ENCODE peak calls at places on chromosomes 1 and 21, in ten cellular contexts. Y is NCI-H1105; W is EL; J is activated CD4-positive, alpha-beta memory T cell treated with anti-CD3 and anti-CD28 coated beads, Interleukin-2, amount 10 ng/mL, durations not matched to agents 7 days and 5 days; C is effector CD4-positive, alpha-beta T cell; V is M059J; F is amygdala; Z is GM20000; O is endothelial cell; T is fibroblast of the conjunctiva. K is an unnamed sample.

GRCh38 chr1:227774051-227774720 is 39.0 kb downstream of the SNAP47 start:
- DNase-seq in O (no peak), J (peak), T (no peak), C (no peak), W (no peak), Y (no peak), Z (no peak), V (no peak), F (no peak), K (no peak)

GRCh38 chr1:182450087-182450486 is at the start of gene RGSL1:
- DNase-seq in V (no peak), C (no peak), F (no peak), J (no peak), Z (no peak), O (no peak), Y (no peak), T (no peak), W (no peak), K (no peak)

GRCh38 chr1:79469121-79469520 is 462.6 kb upstream of the ADGRL4 start:
- DNase-seq in V (peak), T (no peak), W (no peak), Z (no peak), O (no peak), F (no peak), Y (no peak), C (no peak), J (no peak), K (no peak)

GRCh38 chr21:38277501-38278111 is 20.8 kb downstream of the KCNJ15 start:
- DNase-seq in T (peak), O (no peak), Z (no peak), V (peak), Y (no peak), W (peak), C (no peak), F (no peak), J (no peak), K (no peak)

GRCh38 chr1:77438239-77438913 is 156.6 kb downstream of the AK5 start:
- DNase-seq in Z (no peak), W (peak), J (no peak), C (no peak), V (peak), F (no peak), T (peak), Y (no peak), O (no peak), K (no peak)

GRCh38 chr1:168229893-168230292 is 4.1 kb downstream of the SFT2D2 start:
- DNase-seq in Y (no peak), Z (no peak), W (no peak), C (no peak), J (no peak), T (no peak), V (no peak), O (no peak), F (no peak), K (no peak)

GRCh38 chr21:43972850-43973633 is 39.1 kb upstream of the TRAPPC10 start:
- DNase-seq in O (no peak), C (no peak), J (no peak), F (no peak), Y (no peak), Z (no peak), V (no peak), T (no peak), W (no peak), K (no peak)

GRCh38 chr1:179925906-179926305 is 28.7 kb upstream of the CEP350 start:
- DNase-seq in F (no peak), C (no peak), J (no peak), Z (no peak), T (no peak), W (no peak), O (no peak), Y (no peak), V (no peak), K (no peak)

GRCh38 chr1:208868554-208868953 is 624.4 kb upstream of the PLXNA2 start:
- DNase-seq in F (no peak), C (no peak), O (no peak), T (no peak), Y (no peak), V (peak), W (peak), J (no peak), Z (no peak), K (no peak)

GRCh38 chr1:229271448-229272120 is 673 bp downstream of the RAB4A start:
- DNase-seq in O (no peak), W (peak), F (no peak), Y (no peak), C (peak), Z (no peak), J (peak), V (peak), T (no peak), K (no peak)

GRCh38 chr1:189939967-189940366 is 537.7 kb downstream of the BRINP3 start:
- DNase-seq in V (peak), O (no peak), Z (no peak), F (no peak), Y (no peak), W (peak), J (no peak), C (no peak), T (peak), K (no peak)

GRCh38 chr1:53326598-53327182 is 1.2 kb downstream of the LRP8 start:
- DNase-seq in Y (peak), T (no peak), C (no peak), Z (peak), J (no peak), F (no peak), O (peak), W (no peak), V (peak), K (peak)

GRCh38 chr1:211501671-211502413 is 9.9 kb upstream of the RD3 start:
- DNase-seq in Z (no peak), T (no peak), Y (no peak), F (no peak), C (no peak), W (no peak), V (no peak), O (no peak), J (no peak), K (no peak)

GRCh38 chr21:33036430-33037162 is 10.9 kb downstream of the OLIG2 start:
- DNase-seq in O (no peak), Z (peak), C (no peak), Y (no peak), F (no peak), T (no peak), W (peak), V (peak), J (peak), K (no peak)

GRCh38 chr1:91844862-91845528 is 41.0 kb downstream of the TGFBR3 start:
- DNase-seq in F (no peak), J (no peak), V (peak), W (peak), Y (no peak), T (peak), O (no peak), C (no peak), Z (no peak), K (no peak)

GRCh38 chr1:213094446-213094845 is 43.4 kb downstream of the RPS6KC1 start:
- DNase-seq in F (no peak), T (no peak), Y (no peak), W (no peak), O (no peak), V (no peak), C (no peak), Z (no peak), J (no peak), K (no peak)

GRCh38 chr1:5938068-5938740 is 54.0 kb downstream of the NPHP4 start:
- DNase-seq in J (no peak), C (no peak), W (peak), T (no peak), Z (no peak), F (no peak), Y (no peak), V (peak), O (no peak), K (no peak)

GRCh38 chr1:46302091-46303037 is 1.1 kb downstream of the LRRC41 start:
- DNase-seq in O (peak), V (peak), T (no peak), Z (peak), W (no peak), C (peak), F (peak), J (peak), Y (peak), K (peak)

GRCh38 chr1:23779826-23780371 is 1.7 kb downstream of the PITHD1 start:
- DNase-seq in C (no peak), V (peak), F (no peak), T (no peak), W (peak), O (no peak), Z (no peak), J (no peak), Y (no peak), K (no peak)

GRCh38 chr1:8133657-8134430 is 107.7 kb upstream of the ERRFI1 start:
- DNase-seq in Y (no peak), O (no peak), F (no peak), J (no peak), Z (no peak), V (peak), C (no peak), T (peak), W (peak), K (no peak)

GRCh38 chr1:28602536-28603439 is 10.7 kb downstream of the RAB42 start:
- DNase-seq in T (peak), J (peak), V (peak), Y (peak), Z (peak), C (peak), O (peak), W (peak), F (peak), K (peak)

GRCh38 chr1:230230273-230230672 is 163.2 kb downstream of the GALNT2 start:
- DNase-seq in Y (no peak), Z (no peak), O (no peak), V (no peak), W (no peak), T (no peak), J (no peak), F (no peak), C (no peak), K (no peak)

GRCh38 chr1:196115641-196116040 is 492.6 kb downstream of the KCNT2 start:
- DNase-seq in F (no peak), J (no peak), W (peak), C (no peak), Y (no peak), Z (no peak), T (peak), V (peak), O (no peak), K (peak)

GRCh38 chr21:44990921-44991320 is 51.1 kb downstream of the SLX9 start:
- DNase-seq in W (no peak), Z (no peak), Y (no peak), O (no peak), C (no peak), V (no peak), J (no peak), T (no peak), F (no peak), K (no peak)

GRCh38 chr1:29122987-29123870 is 474 bp downstream of the TMEM200B start:
- DNase-seq in Z (peak), J (no peak), C (no peak), V (no peak), O (peak), W (peak), T (no peak), F (no peak), Y (no peak), K (peak)

GRCh38 chr1:15950302-15950701 is 25.6 kb downstream of the ZBTB17 start:
- DNase-seq in W (no peak), O (no peak), C (no peak), J (no peak), Y (no peak), Z (no peak), V (no peak), T (no peak), F (no peak), K (no peak)

GRCh38 chr1:150060260-150060659 is 7.3 kb upstream of the VPS45 start:
- DNase-seq in C (no peak), J (no peak), Z (no peak), O (no peak), F (no peak), Y (no peak), W (no peak), V (no peak), T (no peak), K (no peak)

GRCh38 chr1:29325675-29326074 is 89.4 kb downstream of the PTPRU start:
- DNase-seq in W (no peak), V (no peak), F (no peak), O (no peak), T (no peak), Y (no peak), C (no peak), J (no peak), Z (no peak), K (no peak)

GRCh38 chr1:188723332-188724020 is 1754.2 kb downstream of the BRINP3 start:
- DNase-seq in O (no peak), V (no peak), T (no peak), F (no peak), J (no peak), Y (no peak), C (no peak), W (peak), Z (no peak), K (no peak)

GRCh38 chr1:14598498-14599172 is at the start of gene KAZN:
- DNase-seq in V (peak), F (peak), C (no peak), Y (peak), T (no peak), Z (peak), W (no peak), J (no peak), O (peak), K (peak)

GRCh38 chr1:151859814-151860405 is 6.4 kb upstream of the THEM5 start:
- DNase-seq in F (no peak), C (no peak), Y (no peak), J (no peak), V (no peak), T (no peak), W (no peak), O (no peak), Z (no peak), K (no peak)

GRCh38 chr1:159653201-159653600 is 61.2 kb downstream of the CRP start:
- DNase-seq in Y (no peak), O (no peak), F (no peak), V (no peak), C (no peak), Z (no peak), W (peak), J (no peak), T (no peak), K (no peak)

GRCh38 chr1:224939844-224940425 is 10.5 kb downstream of the DNAH14 start:
- DNase-seq in T (no peak), V (peak), W (peak), C (no peak), Y (no peak), F (no peak), J (no peak), O (no peak), Z (no peak), K (no peak)

GRCh38 chr1:26285366-26286063 is 5.6 kb downstream of the SH3BGRL3 start:
- DNase-seq in F (no peak), Y (no peak), V (peak), W (peak), O (peak), J (peak), Z (peak), C (no peak), T (no peak), K (peak)